ENCODE peak calls at places on chromosomes 7 and 10, in four cellular contexts. V, G, D and T are unnamed samples.

GRCh38 chr10:44801383-44802327 is 109.5 kb upstream of the TMEM72 start:
- DNase-seq in G (peak; percentile 99), D (peak; percentile 54), V (no peak), T (peak; percentile 95)

GRCh38 chr10:98265403-98266378 is 2.3 kb downstream of the LOXL4 start:
- DNase-seq in V (no peak), G (no peak), D (no peak), T (no peak)

GRCh38 chr10:113058175-113058961 is 108.3 kb downstream of the TCF7L2 start:
- DNase-seq in D (peak; percentile 77), V (no peak), G (peak; percentile 58), T (peak; percentile 24)

GRCh38 chr10:86257683-86258082 is 108.9 kb downstream of the GRID1 start:
- DNase-seq in D (no peak), V (no peak), G (no peak), T (no peak)

GRCh38 chr7:73831656-73832579 is 1.1 kb downstream of the CLDN4 start:
- DNase-seq in D (peak; percentile 89), G (no peak), V (no peak), T (peak; percentile 86)

GRCh38 chr10:85967594-85967993 is 399.0 kb downstream of the GRID1 start:
- DNase-seq in V (no peak), G (no peak), D (no peak), T (no peak)

GRCh38 chr7:66837007-66837406 is 84.0 kb upstream of the TMEM248 start:
- DNase-seq in V (peak; percentile 66), D (no peak), G (peak; percentile 37), T (no peak)

GRCh38 chr7:131890191-131890590 is 333.8 kb upstream of the PODXL start:
- DNase-seq in V (no peak), G (no peak), D (no peak), T (no peak)

GRCh38 chr7:135708041-135708440 is 19.9 kb downstream of the SLC13A4 start:
- DNase-seq in G (no peak), D (no peak), V (no peak), T (no peak)

GRCh38 chr10:72007246-72007892 is 43.2 kb downstream of the CHST3 start:
- DNase-seq in G (no peak), V (no peak), D (no peak), T (no peak)

GRCh38 chr10:116683061-116683601 is 59.2 kb downstream of the HSPA12A start:
- DNase-seq in V (no peak), D (no peak), G (no peak), T (no peak)

GRCh38 chr10:124145109-124145860 is 51.9 kb upstream of the CHST15 start:
- DNase-seq in D (no peak), G (no peak), V (no peak), T (no peak)

GRCh38 chr7:11726251-11727155 is 105.5 kb downstream of the THSD7A start:
- DNase-seq in V (no peak), G (peak; percentile 1), D (no peak), T (no peak)

GRCh38 chr10:110739811-110740271 is 95.7 kb downstream of the RBM20 start:
- DNase-seq in D (no peak), G (peak; percentile 83), V (no peak), T (no peak)

GRCh38 chr7:158821173-158822021 is 7.9 kb downstream of the ESYT2 start:
- DNase-seq in G (peak; percentile 79), D (no peak), V (no peak), T (no peak)

GRCh38 chr7:28573751-28574295 is 161.5 kb downstream of the CREB5 start:
- DNase-seq in G (no peak), V (no peak), D (no peak), T (peak; percentile 73)